ENCODE peak calls at places on chromosome 7, in seven cellular contexts. P, B, Q, D, T, W and M are unnamed samples.

GRCh38 chr7:3193721-3194120 is 107.3 kb upstream of the SDK1 start:
- DNase-seq in Q (no peak), T (no peak), P (no peak), B (no peak), W (no peak), D (no peak), M (no peak)

GRCh38 chr7:135771961-135772638 is 23.5 kb upstream of the FAM180A start:
- DNase-seq in D (peak), B (no peak), Q (no peak), W (peak), P (no peak), T (no peak), M (no peak)

GRCh38 chr7:47780555-47780954 is 167.7 kb downstream of the PKD1L1 start:
- DNase-seq in B (no peak), W (no peak), D (no peak), P (no peak), T (no peak), Q (no peak), M (no peak)

GRCh38 chr7:44065431-44066110 is at the start of gene PGAM2:
- DNase-seq in Q (no peak), B (no peak), D (no peak), T (no peak), P (peak), W (peak), M (no peak)

GRCh38 chr7:82434275-82435022 is 9.1 kb downstream of the CACNA2D1 start:
- DNase-seq in B (no peak), Q (no peak), D (no peak), P (no peak), T (no peak), W (no peak), M (no peak)

GRCh38 chr7:132368246-132368900 is 207.9 kb downstream of the PLXNA4 start:
- DNase-seq in Q (no peak), W (no peak), B (no peak), D (no peak), T (no peak), P (no peak), M (no peak)

GRCh38 chr7:138008588-138009349 is 6.9 kb upstream of the CREB3L2 start:
- DNase-seq in D (peak), P (no peak), B (peak), Q (no peak), T (no peak), W (peak), M (no peak)

GRCh38 chr7:154371424-154371823 is 319.2 kb downstream of the DPP6 start:
- DNase-seq in B (no peak), P (no peak), Q (no peak), T (no peak), W (no peak), D (no peak), M (no peak)

GRCh38 chr7:66146701-66147100 is 32.1 kb downstream of the CRCP start:
- DNase-seq in T (no peak), B (no peak), D (no peak), Q (no peak), P (no peak), W (no peak), M (no peak)

GRCh38 chr7:68321076-68321639 is 1277.1 kb upstream of the AUTS2 start:
- DNase-seq in P (no peak), T (no peak), B (no peak), D (peak), Q (no peak), W (peak), M (peak)

GRCh38 chr7:77383333-77383740 is 32.8 kb downstream of the GSAP start:
- DNase-seq in T (no peak), W (no peak), P (no peak), D (peak), B (no peak), Q (no peak), M (no peak)